ENCODE peak calls at places on chromosomes 7 and 10, in six cellular contexts. X is transverse colon; C is CD8-positive, alpha-beta memory T cell; K is heart left ventricle; L is stimulated activated CD8-positive, alpha-beta memory T cell treated with anti-CD3 and anti-CD28 coated beads, Interleukin-4, amount 100 ng/mL, for 48 hours; N is naive thymus-derived CD8-positive, alpha-beta T cell. D is an unnamed sample.

GRCh38 chr7:17946591-17946990 is 6.3 kb upstream of the SNX13 start:
- DNase-seq in X (no peak), C (no peak), K (no peak), L (no peak), N (peak; percentile 10), D (peak; percentile 10)

GRCh38 chr7:19491821-19492452 is 216.9 kb downstream of the POLR1F start:
- DNase-seq in X (no peak), C (no peak), K (no peak), L (no peak), N (no peak), D (no peak)

GRCh38 chr7:68613405-68613804 is 984.9 kb upstream of the AUTS2 start:
- DNase-seq in X (no peak), C (no peak), K (no peak), L (no peak), N (no peak), D (no peak)

GRCh38 chr10:66860376-66860945 is 65.4 kb upstream of the LRRTM3 start:
- DNase-seq in X (no peak), C (no peak), K (no peak), L (no peak), N (no peak), D (no peak)

GRCh38 chr10:70227548-70228320 is 5.5 kb downstream of the PPA1 start:
- DNase-seq in X (peak; percentile 80), C (no peak), K (no peak), L (no peak), N (no peak), D (no peak)

GRCh38 chr10:14692344-14693199 is 82.1 kb downstream of the FAM107B start:
- DNase-seq in X (peak; percentile 24), C (no peak), K (no peak), L (no peak), N (no peak), D (no peak)

GRCh38 chr7:151083071-151083823 is at the start of gene TMUB1:
- DNase-seq in X (peak; percentile 86), C (peak; percentile 86), K (peak; percentile 85), L (peak; percentile 88), N (peak; percentile 85), D (peak; percentile 73)

GRCh38 chr7:121178869-121179497 is 149.8 kb upstream of the WNT16 start:
- DNase-seq in X (no peak), C (no peak), K (no peak), L (no peak), N (no peak), D (no peak)

GRCh38 chr7:1125603-1125969 is 34.4 kb downstream of the ZFAND2A start:
- DNase-seq in X (no peak), C (no peak), K (no peak), L (no peak), N (no peak), D (no peak)

GRCh38 chr10:119812684-119813083 is 60.0 kb downstream of the MCMBP start:
- DNase-seq in X (no peak), C (no peak), K (no peak), L (no peak), N (no peak), D (no peak)

GRCh38 chr7:99083068-99083651 is 60.7 kb downstream of the SMURF1 start:
- DNase-seq in X (no peak), C (no peak), K (no peak), L (no peak), N (no peak), D (no peak)

GRCh38 chr7:115124409-115124939 is 202.6 kb downstream of the MDFIC start:
- DNase-seq in X (no peak), C (no peak), K (peak; percentile 26), L (no peak), N (no peak), D (no peak)

GRCh38 chr7:99679400-99680191 is at the start of gene CYP3A5:
- DNase-seq in X (peak; percentile 85), C (no peak), K (no peak), L (no peak), N (no peak), D (no peak)

GRCh38 chr7:131945313-131945831 is 388.9 kb upstream of the PODXL start:
- DNase-seq in X (peak; percentile 42), C (no peak), K (peak; percentile 34), L (peak; percentile 66), N (no peak), D (peak; percentile 1)

GRCh38 chr7:43639858-43640491 is 57.1 kb downstream of the STK17A start:
- DNase-seq in X (peak; percentile 61), C (no peak), K (peak; percentile 47), L (no peak), N (no peak), D (no peak)

GRCh38 chr7:30923009-30923773 is 11.5 kb downstream of the AQP1 start:
- DNase-seq in X (peak; percentile 6), C (no peak), K (no peak), L (peak; percentile 10), N (no peak), D (no peak)

GRCh38 chr10:3772349-3773222 is 12.4 kb downstream of the KLF6 start:
- DNase-seq in X (no peak), C (no peak), K (no peak), L (peak; percentile 20), N (no peak), D (no peak)

GRCh38 chr10:91617073-91617580 is 15.7 kb downstream of the PPP1R3C start:
- DNase-seq in X (no peak), C (no peak), K (no peak), L (no peak), N (no peak), D (no peak)

GRCh38 chr7:55132890-55133551 is 114.2 kb downstream of the EGFR start:
- DNase-seq in X (peak; percentile 56), C (no peak), K (no peak), L (peak; percentile 30), N (no peak), D (no peak)

GRCh38 chr7:38632411-38632810 is 1.2 kb upstream of the AMPH start:
- DNase-seq in X (no peak), C (no peak), K (no peak), L (no peak), N (no peak), D (no peak)

GRCh38 chr10:42783181-42783549 is 570 bp downstream of the BMS1 start:
- DNase-seq in X (peak; percentile 15), C (peak; percentile 6), K (peak; percentile 30), L (peak; percentile 32), N (no peak), D (no peak)

GRCh38 chr7:101179780-101180755 is at the start of gene NAT16:
- DNase-seq in X (no peak), C (no peak), K (no peak), L (no peak), N (no peak), D (no peak)

GRCh38 chr10:12635127-12635541 is 285.8 kb downstream of the CAMK1D start:
- DNase-seq in X (no peak), C (no peak), K (no peak), L (peak; percentile 45), N (peak; percentile 23), D (peak; percentile 35)